ENCODE peak calls at places on chromosomes 5 and 9, in six cellular contexts. One of them, this sample, is unnamed.

GRCh38 chr9:82247318-82247717 is 258.7 kb downstream of the SPATA31D1 start:
- DNase-seq in IMR-90: no peak
- DNase-seq in H9: peak; percentile 25
- DNase-seq in neuronal stem cell: no peak
- DNase-seq in H1: no peak
- DNase-seq in mesendoderm: peak; percentile 25
- DNase-seq in this sample: no peak

GRCh38 chr5:8831854-8832253 is 714.0 kb downstream of the SEMA5A start:
- DNase-seq in IMR-90: peak; percentile 11
- DNase-seq in H9: no peak
- DNase-seq in neuronal stem cell: no peak
- DNase-seq in H1: no peak
- DNase-seq in mesendoderm: no peak
- DNase-seq in this sample: no peak

GRCh38 chr5:128774605-128775004 is 190.7 kb upstream of the SLC27A6 start:
- DNase-seq in IMR-90: peak; percentile 78
- DNase-seq in H9: no peak
- DNase-seq in neuronal stem cell: no peak
- DNase-seq in H1: no peak
- DNase-seq in mesendoderm: no peak
- DNase-seq in this sample: peak; percentile 75

GRCh38 chr5:135694016-135694415 is 115.2 kb upstream of the CXCL14 start:
- DNase-seq in IMR-90: no peak
- DNase-seq in H9: no peak
- DNase-seq in neuronal stem cell: no peak
- DNase-seq in H1: peak; percentile 32
- DNase-seq in mesendoderm: no peak
- DNase-seq in this sample: no peak

GRCh38 chr9:131868766-131869165 is 128.9 kb upstream of the RAPGEF1 start:
- DNase-seq in IMR-90: peak; percentile 11
- DNase-seq in H9: no peak
- DNase-seq in neuronal stem cell: no peak
- DNase-seq in H1: no peak
- DNase-seq in mesendoderm: no peak
- DNase-seq in this sample: no peak

GRCh38 chr9:108761530-108762347 is 94.0 kb downstream of the ACTL7B start:
- DNase-seq in IMR-90: peak; percentile 51
- DNase-seq in H9: peak; percentile 61
- DNase-seq in neuronal stem cell: peak; percentile 53
- DNase-seq in H1: peak; percentile 71
- DNase-seq in mesendoderm: peak; percentile 70
- DNase-seq in this sample: peak; percentile 59

GRCh38 chr5:115394531-115394930 is 98.1 kb upstream of the CCDC112 start:
- DNase-seq in IMR-90: no peak
- DNase-seq in H9: no peak
- DNase-seq in neuronal stem cell: no peak
- DNase-seq in H1: no peak
- DNase-seq in mesendoderm: no peak
- DNase-seq in this sample: no peak

GRCh38 chr5:172958268-172959046 is 767 bp upstream of the RPL26L1 start:
- DNase-seq in IMR-90: peak; percentile 41
- DNase-seq in H9: peak; percentile 82
- DNase-seq in neuronal stem cell: peak; percentile 53
- DNase-seq in H1: peak; percentile 84
- DNase-seq in mesendoderm: peak; percentile 73
- DNase-seq in this sample: peak; percentile 76

GRCh38 chr5:126680215-126680817 is 79.6 kb downstream of the PHAX start:
- DNase-seq in IMR-90: peak; percentile 19
- DNase-seq in H9: peak; percentile 77
- DNase-seq in neuronal stem cell: no peak
- DNase-seq in H1: no peak
- DNase-seq in mesendoderm: peak; percentile 95
- DNase-seq in this sample: peak; percentile 29

GRCh38 chr9:33931326-33931725 is 114.4 kb downstream of the UBE2R2 start:
- DNase-seq in IMR-90: no peak
- DNase-seq in H9: no peak
- DNase-seq in neuronal stem cell: no peak
- DNase-seq in H1: no peak
- DNase-seq in mesendoderm: no peak
- DNase-seq in this sample: no peak
- H3K23ac ChIP-seq in IMR-90: no peak overlapping the region
- H3K23ac ChIP-seq in H9: no peak overlapping the region
- H3K23ac ChIP-seq in neuronal stem cell: no peak overlapping the region
- H3K23ac ChIP-seq in H1: no peak overlapping the region
- H3K23ac ChIP-seq in mesendoderm: no peak overlapping the region
- H3K23ac ChIP-seq in this sample: no peak overlapping the region

DNA sequence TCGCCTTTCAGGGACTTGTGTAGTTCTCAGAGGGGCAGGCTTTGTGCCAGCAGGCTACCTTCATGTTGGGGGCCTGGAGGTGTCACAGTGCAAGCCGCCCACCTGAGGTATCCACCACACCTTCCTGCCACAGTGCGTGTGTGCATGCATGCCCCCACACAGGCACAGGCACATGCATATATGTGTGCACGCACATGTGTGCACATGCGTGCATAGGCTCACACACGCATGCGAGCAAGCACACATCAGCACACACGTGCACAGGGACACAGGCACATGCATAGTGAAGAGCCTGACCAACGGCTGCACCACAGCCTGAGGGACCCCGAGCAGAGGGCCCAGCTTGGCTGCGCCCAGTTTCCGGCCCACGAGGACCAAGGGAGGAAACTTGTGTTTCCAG is 36.1 kb downstream of the IRX4 start:
- DNase-seq in IMR-90: no peak
- DNase-seq in H9: no peak
- DNase-seq in neuronal stem cell: no peak
- DNase-seq in H1: no peak
- DNase-seq in mesendoderm: no peak
- DNase-seq in this sample: no peak
- H3K23ac ChIP-seq in IMR-90: no peak overlapping the region
- H3K23ac ChIP-seq in H9: no peak overlapping the region
- H3K23ac ChIP-seq in neuronal stem cell: peak overlapping the region; percentile 61
- H3K23ac ChIP-seq in H1: no peak overlapping the region
- H3K23ac ChIP-seq in mesendoderm: no peak overlapping the region
- H3K23ac ChIP-seq in this sample: no peak overlapping the region

GRCh38 chr5:150000990-150001659 is 586 bp downstream of the HMGXB3 start:
- DNase-seq in IMR-90: peak; percentile 50
- DNase-seq in H9: peak; percentile 39
- DNase-seq in neuronal stem cell: peak; percentile 32
- DNase-seq in H1: no peak
- DNase-seq in mesendoderm: peak; percentile 70
- DNase-seq in this sample: peak; percentile 70

GRCh38 chr5:149999359-149999758 is 1.1 kb downstream of the TIGD6 start:
- DNase-seq in IMR-90: no peak
- DNase-seq in H9: no peak
- DNase-seq in neuronal stem cell: no peak
- DNase-seq in H1: no peak
- DNase-seq in mesendoderm: no peak
- DNase-seq in this sample: no peak

GRCh38 chr5:149999866-150000260 is 591 bp downstream of the TIGD6 start:
- DNase-seq in IMR-90: no peak
- DNase-seq in H9: no peak
- DNase-seq in neuronal stem cell: no peak
- DNase-seq in H1: no peak
- DNase-seq in mesendoderm: no peak
- DNase-seq in this sample: no peak

GRCh38 chr5:150001660-150002493 is 1.3 kb downstream of the HMGXB3 start:
- DNase-seq in IMR-90: peak; percentile 75
- DNase-seq in H9: peak; percentile 56
- DNase-seq in neuronal stem cell: peak; percentile 26
- DNase-seq in H1: no peak
- DNase-seq in mesendoderm: peak; percentile 84
- DNase-seq in this sample: peak; percentile 86

GRCh38 chr5:150000261-150000989 is at the start of the genes HMGXB3 and TIGD6:
- DNase-seq in IMR-90: peak; percentile 95
- DNase-seq in H9: peak; percentile 96
- DNase-seq in neuronal stem cell: peak; percentile 88
- DNase-seq in H1: peak; percentile 93
- DNase-seq in mesendoderm: peak; percentile 99
- DNase-seq in this sample: peak; percentile 96
- H3K23ac ChIP-seq in IMR-90: peak within 1 kb of the TSS; percentile 94
- H3K23ac ChIP-seq in H9: no peak within 1 kb of the TSS
- H3K23ac ChIP-seq in neuronal stem cell: peak within 1 kb of the TSS; percentile 95
- H3K23ac ChIP-seq in H1: no peak within 1 kb of the TSS
- H3K23ac ChIP-seq in mesendoderm: peak within 1 kb of the TSS; percentile 92
- H3K23ac ChIP-seq in this sample: no peak within 1 kb of the TSS

GRCh38 chr9:136864996-136865767 is 926 bp downstream of the EDF1 start:
- DNase-seq in IMR-90: no peak
- DNase-seq in H9: no peak
- DNase-seq in neuronal stem cell: no peak
- DNase-seq in H1: no peak
- DNase-seq in mesendoderm: no peak
- DNase-seq in this sample: no peak
- H3K23ac ChIP-seq in IMR-90: peak overlapping the region; percentile 71
- H3K23ac ChIP-seq in H9: no peak overlapping the region
- H3K23ac ChIP-seq in neuronal stem cell: peak overlapping the region; percentile 43
- H3K23ac ChIP-seq in H1: no peak overlapping the region
- H3K23ac ChIP-seq in mesendoderm: no peak overlapping the region
- H3K23ac ChIP-seq in this sample: no peak overlapping the region

DNA sequence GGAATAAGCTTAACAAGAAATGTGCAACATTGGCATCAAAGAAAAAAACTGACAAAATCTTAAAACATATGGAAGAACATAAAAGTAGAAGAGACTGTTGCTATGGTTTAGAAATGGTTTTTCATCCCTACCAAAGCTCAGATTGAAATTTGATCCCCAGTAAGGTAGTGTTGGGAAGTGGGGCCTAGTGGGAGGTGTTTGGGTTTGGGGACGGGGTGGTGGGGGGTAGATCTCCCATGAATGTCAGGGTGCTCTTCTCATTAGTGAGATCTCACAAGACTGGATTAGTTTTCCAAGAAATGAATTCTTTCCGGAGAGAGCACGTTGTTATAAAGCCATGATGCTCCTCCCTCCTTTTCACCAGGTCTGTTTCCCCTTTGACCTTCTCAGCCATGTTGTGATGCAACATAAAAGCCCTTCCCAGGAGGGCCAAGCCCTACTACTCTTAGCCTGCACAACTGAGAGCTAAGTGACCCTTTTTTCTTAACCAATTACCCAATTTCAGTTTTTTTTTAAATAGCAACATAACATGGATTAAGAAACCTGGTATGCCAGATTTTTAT is 10.6 kb downstream of the TMEM167A start:
- DNase-seq in IMR-90: no peak
- DNase-seq in H9: no peak
- DNase-seq in neuronal stem cell: peak; percentile 56
- DNase-seq in H1: no peak
- DNase-seq in mesendoderm: peak; percentile 53
- DNase-seq in this sample: no peak
- H3K23ac ChIP-seq in IMR-90: no peak overlapping the region
- H3K23ac ChIP-seq in H9: no peak overlapping the region
- H3K23ac ChIP-seq in neuronal stem cell: no peak overlapping the region
- H3K23ac ChIP-seq in H1: no peak overlapping the region
- H3K23ac ChIP-seq in mesendoderm: no peak overlapping the region
- H3K23ac ChIP-seq in this sample: no peak overlapping the region

DNA sequence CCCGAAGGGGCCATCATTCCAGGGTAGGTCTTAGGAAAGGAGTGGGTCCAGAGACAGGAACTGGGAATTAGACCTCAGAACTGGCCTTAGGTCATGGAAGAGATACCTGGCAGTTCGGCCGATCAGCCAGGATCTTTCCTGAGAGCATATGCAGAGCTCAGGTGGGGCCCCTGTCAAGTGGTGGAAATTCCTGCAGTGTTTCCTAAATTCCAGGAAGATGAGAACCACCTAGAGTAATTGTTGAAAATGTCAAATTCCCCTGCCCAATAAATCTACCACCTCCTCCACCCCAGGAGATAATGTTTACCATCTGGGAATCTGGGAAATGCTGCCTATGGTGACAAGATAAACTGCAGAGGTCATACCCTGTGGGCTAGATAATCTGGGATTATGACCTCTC is 14.6 kb downstream of the TMEM171 start:
- DNase-seq in IMR-90: no peak
- DNase-seq in H9: no peak
- DNase-seq in neuronal stem cell: no peak
- DNase-seq in H1: no peak
- DNase-seq in mesendoderm: peak; percentile 71
- DNase-seq in this sample: no peak
- H3K23ac ChIP-seq in IMR-90: no peak overlapping the region
- H3K23ac ChIP-seq in H9: no peak overlapping the region
- H3K23ac ChIP-seq in neuronal stem cell: no peak overlapping the region
- H3K23ac ChIP-seq in H1: no peak overlapping the region
- H3K23ac ChIP-seq in mesendoderm: no peak overlapping the region
- H3K23ac ChIP-seq in this sample: no peak overlapping the region

DNA sequence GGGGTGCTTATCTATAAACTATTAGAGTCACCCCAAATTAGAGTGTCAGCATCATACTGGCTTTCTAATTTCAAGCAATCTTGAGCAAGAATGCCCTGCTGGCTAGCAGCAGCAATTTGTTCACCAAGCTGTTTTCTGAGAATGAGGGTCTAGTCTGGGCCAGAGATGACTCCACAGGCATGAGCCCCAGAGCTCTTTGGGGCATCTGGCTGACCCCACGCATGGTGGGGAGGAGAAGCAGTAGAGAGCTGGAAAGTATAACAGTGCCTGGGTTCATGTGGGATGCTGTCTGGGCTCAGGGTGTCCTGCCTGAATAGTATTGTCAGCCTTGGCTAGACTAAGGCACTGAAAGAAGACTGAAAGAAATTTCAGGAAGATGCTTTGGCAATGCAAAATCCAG is 64.9 kb downstream of the C6 start:
- DNase-seq in IMR-90: no peak
- DNase-seq in H9: no peak
- DNase-seq in neuronal stem cell: no peak
- DNase-seq in H1: no peak
- DNase-seq in mesendoderm: no peak
- DNase-seq in this sample: no peak
- H3K23ac ChIP-seq in IMR-90: no peak overlapping the region
- H3K23ac ChIP-seq in H9: no peak overlapping the region
- H3K23ac ChIP-seq in neuronal stem cell: no peak overlapping the region
- H3K23ac ChIP-seq in H1: no peak overlapping the region
- H3K23ac ChIP-seq in mesendoderm: no peak overlapping the region
- H3K23ac ChIP-seq in this sample: no peak overlapping the region

GRCh38 chr5:142801495-142801871 is 31.3 kb downstream of the ARHGAP26 start:
- DNase-seq in IMR-90: no peak
- DNase-seq in H9: no peak
- DNase-seq in neuronal stem cell: no peak
- DNase-seq in H1: no peak
- DNase-seq in mesendoderm: peak; percentile 14
- DNase-seq in this sample: no peak

GRCh38 chr5:142803428-142804111 is 33.4 kb downstream of the ARHGAP26 start:
- DNase-seq in IMR-90: peak; percentile 68
- DNase-seq in H9: no peak
- DNase-seq in neuronal stem cell: no peak
- DNase-seq in H1: no peak
- DNase-seq in mesendoderm: no peak
- DNase-seq in this sample: peak; percentile 69

GRCh38 chr5:142798099-142798768 is 28.1 kb downstream of the ARHGAP26 start:
- DNase-seq in IMR-90: no peak
- DNase-seq in H9: no peak
- DNase-seq in neuronal stem cell: no peak
- DNase-seq in H1: no peak
- DNase-seq in mesendoderm: no peak
- DNase-seq in this sample: no peak

GRCh38 chr5:142797420-142797819 is 27.2 kb downstream of the ARHGAP26 start:
- DNase-seq in IMR-90: no peak
- DNase-seq in H9: no peak
- DNase-seq in neuronal stem cell: no peak
- DNase-seq in H1: no peak
- DNase-seq in mesendoderm: peak; percentile 12
- DNase-seq in this sample: no peak

GRCh38 chr5:142800776-142801494 is 30.8 kb downstream of the ARHGAP26 start:
- DNase-seq in IMR-90: no peak
- DNase-seq in H9: no peak
- DNase-seq in neuronal stem cell: no peak
- DNase-seq in H1: no peak
- DNase-seq in mesendoderm: no peak
- DNase-seq in this sample: no peak
- H3K23ac ChIP-seq in IMR-90: no peak overlapping the region
- H3K23ac ChIP-seq in H9: no peak overlapping the region
- H3K23ac ChIP-seq in neuronal stem cell: no peak overlapping the region
- H3K23ac ChIP-seq in H1: no peak overlapping the region
- H3K23ac ChIP-seq in mesendoderm: no peak overlapping the region
- H3K23ac ChIP-seq in this sample: no peak overlapping the region

GRCh38 chr9:110578896-110579752 is at the start of gene SVEP1:
- DNase-seq in IMR-90: peak; percentile 77
- DNase-seq in H9: peak; percentile 61
- DNase-seq in neuronal stem cell: peak; percentile 42
- DNase-seq in H1: peak; percentile 76
- DNase-seq in mesendoderm: peak; percentile 70
- DNase-seq in this sample: peak; percentile 80
- H3K23ac ChIP-seq in IMR-90: peak within 1 kb of the TSS; percentile 73
- H3K23ac ChIP-seq in H9: no peak within 1 kb of the TSS
- H3K23ac ChIP-seq in neuronal stem cell: no peak within 1 kb of the TSS
- H3K23ac ChIP-seq in H1: no peak within 1 kb of the TSS
- H3K23ac ChIP-seq in mesendoderm: no peak within 1 kb of the TSS
- H3K23ac ChIP-seq in this sample: peak within 1 kb of the TSS; percentile 57